ENCODE peak calls at places on chromosomes 16 and 17, in eight cellular contexts. N is stimulated activated CD8-positive, alpha-beta memory T cell treated with anti-CD3 and anti-CD28 coated beads, Interleukin-2, amount 100 ng/mL, for 48 hours; V is T-helper 22 cell; T is H7; C is CD4-positive, alpha-beta T cell; Y is EH; B is T-cell; G is neuronal stem cell. X is an unnamed sample.
A peak's percentile ranks its signal among the peaks of the same experiment; 100 is the strongest.

GRCh38 chr16:71709231-71709781 is 15.2 kb downstream of the PHLPP2 start:
- DNase-seq in N (no peak), V (no peak), T (no peak), C (no peak), Y (peak; percentile 69), B (no peak), G (no peak), X (peak; percentile 29)

GRCh38 chr17:50304781-50305404 is 30.6 kb downstream of the TMEM92 start:
- DNase-seq in N (no peak), V (no peak), T (no peak), C (no peak), Y (peak; percentile 59), B (no peak), G (peak; percentile 12), X (peak; percentile 38)

GRCh38 chr16:85441189-85441889 is 171.8 kb upstream of the GSE1 start:
- DNase-seq in N (no peak), V (no peak), T (peak; percentile 68), C (no peak), Y (no peak), B (no peak), G (no peak), X (no peak)

GRCh38 chr16:88473666-88474534 is 20.8 kb downstream of the ZFPM1 start:
- DNase-seq in N (no peak), V (no peak), T (no peak), C (no peak), Y (no peak), B (no peak), G (no peak), X (peak; percentile 95)

GRCh38 chr17:67515490-67516088 is 138.5 kb downstream of the PITPNC1 start:
- DNase-seq in N (no peak), V (no peak), T (no peak), C (no peak), Y (no peak), B (no peak), G (no peak), X (no peak)

GRCh38 chr17:72126575-72127486 is 6.0 kb downstream of the SOX9 start:
- DNase-seq in N (no peak), V (no peak), T (no peak), C (no peak), Y (peak; percentile 75), B (no peak), G (no peak), X (peak; percentile 33)

GRCh38 chr16:30353438-30354129 is 1.5 kb downstream of the CD2BP2 start:
- DNase-seq in N (no peak), V (no peak), T (no peak), C (no peak), Y (no peak), B (no peak), G (no peak), X (no peak)

GRCh38 chr17:360141-360705 is 7.6 kb upstream of the RPH3AL start:
- DNase-seq in N (no peak), V (no peak), T (peak; percentile 19), C (no peak), Y (no peak), B (no peak), G (no peak), X (no peak)

GRCh38 chr17:49576906-49577650 is 1.4 kb downstream of the NXPH3 start:
- DNase-seq in N (no peak), V (no peak), T (peak; percentile 80), C (no peak), Y (peak; percentile 19), B (no peak), G (no peak), X (no peak)

GRCh38 chr16:87076331-87076949 is 240.8 kb downstream of the C16orf95 start:
- DNase-seq in N (no peak), V (no peak), T (no peak), C (no peak), Y (no peak), B (no peak), G (no peak), X (no peak)